ENCODE peak calls at places on chromosomes 12 and 14, in five cellular contexts. S, G, W, P and I are unnamed samples.
A peak's percentile ranks its signal among the peaks of the same experiment; 100 is the strongest.

GRCh38 chr12:991350-992278 is 591 bp downstream of the ERC1 start:
- DNase-seq in S (no peak), P (peak; percentile 19), G (no peak), W (peak; percentile 17), I (no peak)

GRCh38 chr12:28814246-28814645 is 334.8 kb upstream of the FAR2 start:
- DNase-seq in P (no peak), G (no peak), S (no peak), W (no peak), I (no peak)

GRCh38 chr14:22820731-22821130 is 5.5 kb upstream of the SLC7A7 start:
- DNase-seq in W (no peak), G (peak; percentile 48), S (no peak), P (no peak), I (no peak)

GRCh38 chr12:51419473-51420228 is 5.0 kb upstream of the SLC4A8 start:
- DNase-seq in G (no peak), S (no peak), P (no peak), W (no peak), I (no peak)

GRCh38 chr12:95629392-95629791 is 78.1 kb upstream of the USP44 start:
- DNase-seq in G (no peak), S (no peak), W (no peak), P (no peak), I (no peak)

GRCh38 chr14:69181491-69181890 is 9.8 kb upstream of the EXD2 start:
- DNase-seq in S (no peak), G (peak; percentile 8), W (no peak), P (peak; percentile 13), I (no peak)

GRCh38 chr14:78959674-78960264 is 789.6 kb downstream of the NRXN3 start:
- DNase-seq in W (peak; percentile 63), G (peak; percentile 87), S (peak; percentile 57), P (peak; percentile 82), I (peak; percentile 66)

GRCh38 chr12:117026343-117026742 is 72.9 kb downstream of the TESC start:
- DNase-seq in P (no peak), W (no peak), S (no peak), G (no peak), I (no peak)

GRCh38 chr12:28176295-28176694 is 14.0 kb upstream of the CCDC91 start:
- DNase-seq in P (no peak), W (no peak), G (no peak), S (no peak), I (no peak)

GRCh38 chr12:91885851-91886250 is 259.8 kb downstream of the BTG1 start:
- DNase-seq in G (no peak), W (no peak), S (no peak), P (no peak), I (no peak)

GRCh38 chr12:28415755-28416154 is 225.5 kb downstream of the CCDC91 start:
- DNase-seq in G (peak; percentile 91), S (no peak), P (peak; percentile 90), W (peak; percentile 74), I (peak; percentile 79)

GRCh38 chr14:33567736-33568124 is 383.1 kb downstream of the EGLN3 start:
- DNase-seq in S (peak; percentile 71), W (no peak), G (peak; percentile 91), P (peak; percentile 63), I (no peak)

GRCh38 chr12:129719426-129719825 is 184.4 kb downstream of the TMEM132D start:
- DNase-seq in G (no peak), W (peak; percentile 12), P (no peak), S (no peak), I (no peak)